ENCODE peak calls at places on chromosomes 4 and X, in four cellular contexts. N is putamen; Q is stimulated activated CD4-positive, alpha-beta T cell treated with anti-CD3 and anti-CD28 coated beads, TNF-alpha, amount 100 ng/mL, for 4 hours; F is fibroblast of the aortic adventitia. O is an unnamed sample.

GRCh38 chr4:119286377-119287002 is 35.4 kb downstream of the FABP2 start:
- DNase-seq in N (peak; percentile 23), Q (no peak), F (peak; percentile 90), O (peak; percentile 79)

GRCh38 chrX:19541196-19541595 is 25.9 kb upstream of the MAP3K15 start:
- DNase-seq in Q (no peak), F (no peak), N (no peak), O (no peak)

GRCh38 chr4:145788765-145789164 is 108.8 kb downstream of the C4orf51 start:
- DNase-seq in Q (no peak), N (no peak), F (no peak), O (no peak)

GRCh38 chr4:56570041-56570440 is 64.5 kb downstream of the ARL9 start:
- DNase-seq in N (no peak), Q (no peak), F (no peak), O (peak; percentile 91)

GRCh38 chr4:114180481-114180880 is 201.0 kb upstream of the ARSJ start:
- DNase-seq in F (peak; percentile 78), N (no peak), Q (peak; percentile 17), O (peak; percentile 71)

GRCh38 chr4:9970399-9971011 is 50.8 kb downstream of the SLC2A9 start:
- DNase-seq in N (no peak), Q (no peak), F (no peak), O (no peak)

GRCh38 chr4:153488006-153488718 is 22.0 kb downstream of the TMEM131L start:
- DNase-seq in N (no peak), Q (peak; percentile 71), F (peak; percentile 47), O (no peak)

GRCh38 chr4:148284526-148285193 is 157.6 kb downstream of the NR3C2 start:
- DNase-seq in N (no peak), Q (no peak), F (no peak), O (peak; percentile 1)

GRCh38 chr4:153079824-153080486 is 124.3 kb upstream of the TRIM2 start:
- DNase-seq in Q (no peak), F (no peak), N (no peak), O (peak; percentile 9)